ENCODE peak calls at places on chromosomes 6 and 20, in ten cellular contexts. N is kidney tubule cell; O is left ventricle myocardium inferior; P is heart left ventricle; V is activated CD4-positive, CD25-positive, alpha-beta regulatory T cell; I is fibroblast of the aortic adventitia; T is COR-L47; D is NCI-H446; A is putamen; C is neural progenitor cell. Q is an unnamed sample.

GRCh38 chr6:80460396-80460912 is 354.0 kb downstream of the BCKDHB start:
- DNase-seq in N (no peak), P (no peak), O (no peak), A (no peak), C (no peak), T (no peak), V (no peak), I (peak), D (no peak), Q (no peak)

GRCh38 chr6:11323666-11324452 is 91.4 kb upstream of the NEDD9 start:
- DNase-seq in A (peak), N (peak), C (no peak), V (no peak), P (peak), D (no peak), O (peak), T (no peak), I (no peak), Q (no peak)

GRCh38 chr6:76633259-76633658 is 560.8 kb upstream of the IMPG1 start:
- DNase-seq in T (no peak), N (no peak), V (no peak), O (no peak), I (no peak), C (peak), D (no peak), P (no peak), A (no peak), Q (peak)

GRCh38 chr20:57237006-57237953 is 29.2 kb downstream of the BMP7 start:
- DNase-seq in P (no peak), O (no peak), N (no peak), V (no peak), D (no peak), A (no peak), I (no peak), T (no peak), C (no peak), Q (no peak)

GRCh38 chr6:13924146-13924948 is 405 bp upstream of the RNF182 start:
- DNase-seq in T (peak), O (peak), D (peak), P (peak), V (no peak), A (no peak), I (peak), N (peak), C (peak), Q (no peak)

GRCh38 chr20:13294522-13294921 is 73.4 kb downstream of the ISM1 start:
- DNase-seq in P (no peak), I (no peak), T (no peak), D (no peak), A (no peak), O (no peak), V (no peak), C (no peak), N (no peak), Q (no peak)

GRCh38 chr6:129607581-129608186 is 102.3 kb downstream of the ARHGAP18 start:
- DNase-seq in D (no peak), A (no peak), T (no peak), N (no peak), V (no peak), O (no peak), C (peak), P (no peak), I (peak), Q (no peak)

GRCh38 chr6:3022765-3023662 is 23.3 kb downstream of the NQO2 start:
- DNase-seq in N (no peak), V (no peak), C (no peak), D (no peak), P (peak), A (no peak), O (no peak), T (no peak), I (peak), Q (no peak)

GRCh38 chr6:3355358-3356055 is 96.8 kb downstream of the PSMG4 start:
- DNase-seq in T (no peak), C (peak), D (no peak), P (peak), A (no peak), I (no peak), O (no peak), N (no peak), V (no peak), Q (no peak)

GRCh38 chr20:57932227-57932864 is 222.5 kb upstream of the PMEPA1 start:
- DNase-seq in P (no peak), D (no peak), A (no peak), T (no peak), O (no peak), I (no peak), C (no peak), N (no peak), V (no peak), Q (no peak)

GRCh38 chr6:40312213-40313015 is 274.8 kb downstream of the LRFN2 start:
- DNase-seq in O (no peak), C (no peak), A (no peak), N (peak), I (no peak), P (no peak), T (no peak), V (no peak), D (no peak), Q (no peak)

GRCh38 chr6:138485005-138485545 is 14.2 kb downstream of the NHSL1 start:
- DNase-seq in I (peak), P (no peak), C (peak), N (no peak), A (peak), O (no peak), V (no peak), T (peak), D (no peak), Q (no peak)

GRCh38 chr6:73516712-73517489 is 3.9 kb downstream of the EEF1A1 start:
- DNase-seq in C (no peak), I (peak), A (no peak), V (no peak), P (no peak), N (peak), D (no peak), T (no peak), O (no peak), Q (no peak)

GRCh38 chr20:44008806-44009678 is 94.4 kb downstream of the TOX2 start:
- DNase-seq in A (no peak), P (no peak), D (no peak), I (no peak), T (no peak), O (no peak), C (no peak), V (no peak), N (peak), Q (peak)

GRCh38 chr6:168007592-168008338 is 10.3 kb downstream of the KIF25 start:
- DNase-seq in N (peak), V (no peak), O (no peak), P (no peak), C (no peak), T (no peak), I (peak), D (no peak), A (no peak), Q (no peak)